ENCODE peak calls at places on chromosomes 6 and 20, in seven cellular contexts. B, K, Y, C, P, E and R are unnamed samples.

GRCh38 chr6:74343804-74344203 is 647.8 kb downstream of the CD109 start:
- DNase-seq in B (no peak), K (no peak), Y (peak), C (peak), P (no peak), E (no peak), R (no peak)

GRCh38 chr6:29793796-29794195 is 33.8 kb upstream of the HLA-G start:
- DNase-seq in B (no peak), K (no peak), Y (no peak), C (no peak), P (no peak), E (no peak), R (no peak)

GRCh38 chr6:46746691-46747090 is at the start of gene ANKRD66:
- DNase-seq in B (no peak), K (no peak), Y (no peak), C (no peak), P (no peak), E (no peak), R (no peak)

GRCh38 chr6:85476532-85476931 is 26.6 kb downstream of the NT5E start:
- DNase-seq in B (no peak), K (no peak), Y (no peak), C (no peak), P (no peak), E (no peak), R (no peak)

GRCh38 chr6:158198461-158198860 is 30.3 kb downstream of the GTF2H5 start:
- DNase-seq in B (no peak), K (no peak), Y (no peak), C (no peak), P (no peak), E (no peak), R (no peak)

GRCh38 chr20:47464380-47465101 is 37.1 kb upstream of the NCOA3 start:
- DNase-seq in B (no peak), K (no peak), Y (peak), C (peak), P (peak), E (no peak), R (peak)

GRCh38 chr6:79335133-79335674 is 100.7 kb upstream of the HMGN3 start:
- DNase-seq in B (no peak), K (no peak), Y (no peak), C (peak), P (no peak), E (no peak), R (no peak)

GRCh38 chr20:62179162-62179504 is 3.7 kb upstream of the MTG2 start:
- DNase-seq in B (peak), K (no peak), Y (no peak), C (no peak), P (no peak), E (peak), R (no peak)

GRCh38 chr6:125913864-125914351 is 42.7 kb upstream of the HINT3 start:
- DNase-seq in B (no peak), K (no peak), Y (peak), C (peak), P (no peak), E (no peak), R (no peak)

GRCh38 chr6:34526992-34527728 is 29.0 kb downstream of the SPDEF start:
- DNase-seq in B (peak), K (peak), Y (peak), C (peak), P (peak), E (peak), R (peak)

GRCh38 chr6:30782425-30783014 is 38.2 kb upstream of the IER3 start:
- DNase-seq in B (no peak), K (no peak), Y (peak), C (peak), P (no peak), E (no peak), R (no peak)

GRCh38 chr6:100514603-100515002 is 49.9 kb upstream of the SIM1 start:
- DNase-seq in B (no peak), K (no peak), Y (no peak), C (no peak), P (no peak), E (no peak), R (no peak)

GRCh38 chr6:64776359-64776758 is 930.7 kb downstream of the EYS start:
- DNase-seq in B (no peak), K (no peak), Y (no peak), C (no peak), P (no peak), E (no peak), R (no peak)

GRCh38 chr6:88459224-88459623 is 293.1 kb upstream of the CNR1 start:
- DNase-seq in B (no peak), K (no peak), Y (no peak), C (no peak), P (no peak), E (no peak), R (no peak)

GRCh38 chr6:123803862-123804681 is at the start of gene NKAIN2:
- DNase-seq in B (peak), K (no peak), Y (peak), C (no peak), P (peak), E (no peak), R (no peak)

GRCh38 chr20:33249456-33249855 is 13.7 kb downstream of the BPIFA1 start:
- DNase-seq in B (no peak), K (no peak), Y (no peak), C (no peak), P (no peak), E (no peak), R (no peak)

GRCh38 chr6:32972353-32973143 is 4.2 kb downstream of the BRD2 start:
- DNase-seq in B (peak), K (peak), Y (no peak), C (no peak), P (no peak), E (peak), R (no peak)

GRCh38 chr6:44569131-44569530 is 181.6 kb downstream of the CDC5L start:
- DNase-seq in B (no peak), K (no peak), Y (no peak), C (no peak), P (no peak), E (no peak), R (no peak)

GRCh38 chr6:7701212-7701834 is 24.6 kb upstream of the BMP6 start:
- DNase-seq in B (no peak), K (no peak), Y (no peak), C (peak), P (no peak), E (no peak), R (no peak)

GRCh38 chr6:7532821-7533220 is 8.7 kb upstream of the DSP start:
- DNase-seq in B (no peak), K (no peak), Y (no peak), C (no peak), P (no peak), E (no peak), R (no peak)

GRCh38 chr6:144785056-144785455 is 499.9 kb downstream of the UTRN start:
- DNase-seq in B (no peak), K (no peak), Y (no peak), C (no peak), P (no peak), E (no peak), R (no peak)

GRCh38 chr6:107275330-107275865 is 160.1 kb upstream of the BEND3 start:
- DNase-seq in B (no peak), K (no peak), Y (peak), C (peak), P (peak), E (no peak), R (peak)

GRCh38 chr6:133854633-133855598 is 34.0 kb upstream of the TCF21 start:
- DNase-seq in B (no peak), K (no peak), Y (no peak), C (no peak), P (no peak), E (peak), R (peak)

GRCh38 chr20:41619360-41620115 is 1.4 kb upstream of the CHD6 start:
- DNase-seq in B (no peak), K (no peak), Y (no peak), C (no peak), P (no peak), E (no peak), R (no peak)

GRCh38 chr6:168196385-168196860 is 117.4 kb upstream of the FRMD1 start:
- DNase-seq in B (peak), K (no peak), Y (peak), C (peak), P (peak), E (peak), R (peak)

GRCh38 chr6:9825526-9825925 is 589.3 kb downstream of the TFAP2A start:
- DNase-seq in B (no peak), K (no peak), Y (no peak), C (no peak), P (no peak), E (no peak), R (no peak)

GRCh38 chr20:43959079-43959919 is 44.6 kb downstream of the TOX2 start:
- DNase-seq in B (no peak), K (peak), Y (peak), C (peak), P (peak), E (peak), R (no peak)

GRCh38 chr6:108560463-108561308 is at the start of gene FOXO3:
- DNase-seq in B (peak), K (peak), Y (peak), C (peak), P (peak), E (peak), R (peak)

GRCh38 chr6:14079433-14079832 is 38.1 kb upstream of the CD83 start:
- DNase-seq in B (no peak), K (no peak), Y (peak), C (peak), P (no peak), E (no peak), R (no peak)

GRCh38 chr6:138157986-138158638 is 3.6 kb upstream of the ARFGEF3 start:
- DNase-seq in B (no peak), K (no peak), Y (peak), C (peak), P (no peak), E (no peak), R (no peak)

GRCh38 chr6:142702501-142703460 is 242.2 kb downstream of the HIVEP2 start:
- DNase-seq in B (no peak), K (no peak), Y (no peak), C (peak), P (no peak), E (no peak), R (no peak)